ENCODE peak calls at places on chromosomes 2 and 18, in eight cellular contexts. W, O, M, Y, U, T, R and Z are unnamed samples.

GRCh38 chr18:75923169-75923568 is 495.7 kb upstream of the SMIM21 start:
- DNase-seq in W (peak; percentile 91), O (peak; percentile 71), M (no peak), Y (no peak), U (peak; percentile 96), T (no peak), R (peak; percentile 96), Z (peak; percentile 14)

GRCh38 chr18:61551586-61551985 is 218.4 kb downstream of the CDH20 start:
- DNase-seq in W (peak; percentile 76), O (peak; percentile 89), M (no peak), Y (peak; percentile 86), U (peak; percentile 78), T (peak; percentile 67), R (peak; percentile 87), Z (peak; percentile 91)

GRCh38 chr2:67649331-67650071 is 252.4 kb downstream of the ETAA1 start:
- DNase-seq in W (peak; percentile 44), O (peak; percentile 96), M (no peak), Y (peak; percentile 13), U (peak; percentile 53), T (no peak), R (peak; percentile 93), Z (peak; percentile 79)

GRCh38 chr2:66439291-66440010 is 4.5 kb downstream of the MEIS1 start:
- DNase-seq in W (peak; percentile 75), O (peak; percentile 53), M (no peak), Y (no peak), U (no peak), T (no peak), R (no peak), Z (peak; percentile 54)

GRCh38 chr2:127398239-127398590 is 10.4 kb upstream of the MAP3K2 start:
- DNase-seq in W (peak; percentile 72), O (peak; percentile 87), M (peak; percentile 86), Y (peak; percentile 88), U (peak; percentile 93), T (peak; percentile 59), R (peak; percentile 92), Z (peak; percentile 87)

GRCh38 chr18:41060967-41061366 is 894.1 kb upstream of the PIK3C3 start:
- DNase-seq in W (no peak), O (no peak), M (no peak), Y (no peak), U (no peak), T (no peak), R (no peak), Z (no peak)

GRCh38 chr18:79579807-79580480 is 99.7 kb upstream of the CTDP1 start:
- DNase-seq in W (peak; percentile 30), O (no peak), M (no peak), Y (no peak), U (no peak), T (no peak), R (no peak), Z (no peak)

GRCh38 chr18:7329036-7329435 is 98.1 kb downstream of the LRRC30 start:
- DNase-seq in W (no peak), O (peak; percentile 11), M (no peak), Y (no peak), U (no peak), T (no peak), R (no peak), Z (peak; percentile 5)

GRCh38 chr2:96760986-96761832 is 507 bp downstream of the CNNM4 start:
- DNase-seq in W (peak; percentile 77), O (peak; percentile 41), M (no peak), Y (peak; percentile 59), U (peak; percentile 34), T (no peak), R (peak; percentile 28), Z (peak; percentile 38)

GRCh38 chr2:33275689-33276444 is 200.6 kb upstream of the RASGRP3 start:
- DNase-seq in W (no peak), O (peak; percentile 81), M (no peak), Y (no peak), U (peak; percentile 97), T (peak; percentile 68), R (peak; percentile 81), Z (peak; percentile 98)

GRCh38 chr18:52888014-52888413 is 548.0 kb downstream of the DCC start:
- DNase-seq in W (peak; percentile 69), O (no peak), M (no peak), Y (no peak), U (no peak), T (no peak), R (no peak), Z (no peak)

GRCh38 chr2:24816884-24817283 is 23.7 kb downstream of the CENPO start:
- DNase-seq in W (peak; percentile 11), O (peak; percentile 76), M (no peak), Y (no peak), U (peak; percentile 94), T (peak; percentile 27), R (peak; percentile 66), Z (peak; percentile 85)

GRCh38 chr2:27992787-27993747 is 102.5 kb downstream of the BABAM2 start:
- DNase-seq in W (no peak), O (peak; percentile 68), M (no peak), Y (no peak), U (peak; percentile 86), T (no peak), R (peak; percentile 70), Z (peak; percentile 65)

GRCh38 chr2:25927357-25927756 is 49.1 kb upstream of the ASXL2 start:
- DNase-seq in W (no peak), O (no peak), M (no peak), Y (no peak), U (no peak), T (no peak), R (no peak), Z (no peak)

GRCh38 chr18:34342960-34343359 is 118.2 kb upstream of the NOL4 start:
- DNase-seq in W (no peak), O (no peak), M (no peak), Y (no peak), U (peak; percentile 89), T (no peak), R (peak; percentile 29), Z (peak; percentile 22)

GRCh38 chr18:43846302-43846701 is 569.0 kb upstream of the SYT4 start:
- DNase-seq in W (no peak), O (no peak), M (no peak), Y (no peak), U (no peak), T (no peak), R (no peak), Z (no peak)

GRCh38 chr18:74517236-74517630 is 17.1 kb upstream of the CNDP1 start:
- DNase-seq in W (peak; percentile 54), O (no peak), M (peak; percentile 65), Y (no peak), U (no peak), T (no peak), R (no peak), Z (no peak)

GRCh38 chr2:96548558-96549465 is 12.3 kb downstream of the ARID5A start:
- DNase-seq in W (peak; percentile 31), O (no peak), M (peak; percentile 69), Y (no peak), U (no peak), T (no peak), R (no peak), Z (no peak)

GRCh38 chr2:149038442-149039212 is at the start of gene LYPD6B:
- DNase-seq in W (peak; percentile 88), O (peak; percentile 4), M (no peak), Y (peak; percentile 66), U (no peak), T (no peak), R (no peak), Z (no peak)

GRCh38 chr2:239147376-239147775 is 253.4 kb downstream of the HDAC4 start:
- DNase-seq in W (no peak), O (no peak), M (no peak), Y (no peak), U (no peak), T (no peak), R (no peak), Z (no peak)

DNA sequence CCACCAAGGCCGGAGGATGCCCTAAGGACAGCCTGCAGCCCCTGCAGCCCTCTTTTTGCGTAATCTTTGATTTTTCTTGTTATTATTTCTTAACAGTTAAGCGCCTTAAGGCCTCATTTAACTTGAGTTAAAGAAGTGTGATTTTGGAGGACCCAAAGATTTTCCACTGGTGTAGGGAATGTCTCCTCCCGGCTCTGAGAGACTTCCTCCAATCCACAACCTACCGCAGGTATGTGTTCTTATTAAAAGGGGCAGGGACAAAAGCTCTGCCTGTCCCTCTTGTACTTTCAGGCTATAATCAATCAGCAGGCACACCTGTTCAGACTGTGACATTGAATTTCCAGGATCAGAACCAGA is 285.1 kb downstream of the PRKCE start:
- DNase-seq in W (no peak), O (no peak), M (no peak), Y (no peak), U (no peak), T (no peak), R (no peak), Z (no peak)
- TF ChIP-seq CTCF in W (no peak), O (no peak), M (no peak), Y (no peak), U (no peak), T (no peak), R (no peak), Z (no peak)

DNA sequence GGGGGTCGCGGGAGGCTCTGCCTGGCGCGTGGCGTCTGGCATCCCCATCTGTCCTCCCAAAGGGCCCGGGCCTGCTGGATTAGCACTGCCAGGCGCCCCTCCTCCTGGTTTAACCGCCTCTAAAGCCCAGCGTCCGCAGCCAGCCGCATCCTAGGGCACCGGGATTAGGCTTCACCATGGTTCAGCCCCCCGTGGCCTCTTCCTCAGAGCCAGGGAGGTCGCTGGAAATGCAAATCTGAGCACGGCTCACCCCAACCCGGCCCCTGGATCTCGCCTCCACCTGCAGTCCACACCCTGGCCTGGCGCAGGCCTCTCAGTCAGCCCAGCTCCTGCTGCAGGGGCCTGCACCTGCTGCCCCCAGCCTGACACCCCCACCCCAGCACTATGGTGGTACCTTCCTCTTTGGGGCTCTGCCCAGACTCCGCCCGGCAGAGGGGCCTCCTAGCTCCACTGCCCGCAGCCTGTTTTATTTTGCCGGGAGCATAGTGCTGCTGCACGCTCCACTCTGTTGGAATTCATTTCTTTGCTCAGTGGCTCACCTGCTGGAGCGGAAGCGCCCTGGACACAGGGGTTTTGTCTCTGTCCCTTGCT is 13.2 kb downstream of the PRELID3A start:
- DNase-seq in W (peak; percentile 85), O (no peak), M (no peak), Y (no peak), U (no peak), T (no peak), R (no peak), Z (no peak)
- H3K4me3 ChIP-seq in W (no peak overlapping the region), O (no peak overlapping the region), M (peak overlapping the region; percentile 71), Y (no peak overlapping the region), U (peak overlapping the region; percentile 37), T (no peak overlapping the region), R (peak overlapping the region; percentile 39), Z (no peak overlapping the region)

DNA sequence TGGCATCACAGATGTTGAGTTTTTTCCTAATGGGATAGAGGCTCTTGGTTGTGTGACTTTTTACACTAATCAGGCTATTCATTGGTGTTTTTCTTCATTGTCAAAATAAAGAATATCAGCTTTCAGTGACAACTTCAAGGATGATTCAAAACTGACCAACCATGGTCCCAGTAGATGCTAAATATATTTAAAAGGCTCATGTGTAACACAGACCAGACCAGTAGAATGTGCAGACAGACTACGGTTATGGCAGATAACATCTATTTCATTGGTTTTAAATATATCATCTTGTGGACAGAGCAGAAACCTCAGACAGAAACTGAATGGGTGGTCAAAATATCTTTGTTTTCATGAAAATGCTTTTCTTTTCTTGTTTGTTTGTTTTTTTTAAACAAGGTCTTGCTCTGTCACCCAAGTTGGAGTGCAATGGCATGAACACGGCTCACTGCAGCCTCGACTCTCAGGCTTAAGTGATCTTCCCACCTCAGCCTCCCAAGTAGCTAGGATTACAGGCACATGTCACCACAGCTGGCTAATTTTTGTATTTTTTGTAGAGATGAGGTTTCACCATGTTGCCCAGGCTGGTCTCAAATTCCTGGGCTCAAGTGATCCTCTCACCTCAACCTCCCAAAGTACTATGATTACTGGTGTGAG is 107.3 kb upstream of the CREB1 start:
- DNase-seq in W (no peak), O (no peak), M (no peak), Y (no peak), U (no peak), T (no peak), R (no peak), Z (no peak)
- TF ChIP-seq CTCF in W (no peak), O (no peak), M (no peak), Y (no peak), U (no peak), T (no peak), R (no peak), Z (no peak)

GRCh38 chr2:64918220-64918886 is 70.8 kb upstream of the SLC1A4 start:
- DNase-seq in W (peak; percentile 76), O (no peak), M (no peak), Y (no peak), U (no peak), T (no peak), R (no peak), Z (no peak)
- H3K4me3 ChIP-seq in W (peak overlapping the region; percentile 77), O (peak overlapping the region; percentile 29), M (peak overlapping the region; percentile 37), Y (no peak overlapping the region), U (peak overlapping the region; percentile 53), T (peak overlapping the region; percentile 34), R (peak overlapping the region; percentile 64), Z (peak overlapping the region; percentile 46)